ENCODE peak calls at places on chromosomes 13 and 19, in seven cellular contexts. One of them, this sample, is unnamed.

GRCh38 chr13:64293923-64294322 is 2878.3 kb upstream of the PCDH20 start:
- DNase-seq in WTC11: no peak
- DNase-seq in HFFc6: no peak
- DNase-seq in nephron progenitor cell: no peak
- DNase-seq in Calu3: no peak
- DNase-seq in mucosa of descending colon: no peak
- DNase-seq in epithelial cell of esophagus: peak; percentile 10
- DNase-seq in this sample: no peak

GRCh38 chr13:110415669-110416068 is 108.6 kb downstream of the COL4A2 start:
- DNase-seq in WTC11: no peak
- DNase-seq in HFFc6: no peak
- DNase-seq in nephron progenitor cell: no peak
- DNase-seq in Calu3: peak; percentile 7
- DNase-seq in mucosa of descending colon: no peak
- DNase-seq in epithelial cell of esophagus: peak; percentile 92
- DNase-seq in this sample: no peak

GRCh38 chr13:38850868-38851626 is 139.6 kb downstream of the STOML3 start:
- DNase-seq in WTC11: no peak
- DNase-seq in HFFc6: no peak
- DNase-seq in nephron progenitor cell: no peak
- DNase-seq in Calu3: no peak
- DNase-seq in mucosa of descending colon: no peak
- DNase-seq in epithelial cell of esophagus: no peak
- DNase-seq in this sample: no peak

GRCh38 chr19:9406798-9407352 is 28.5 kb downstream of the ZNF266 start:
- DNase-seq in WTC11: peak; percentile 65
- DNase-seq in HFFc6: peak; percentile 87
- DNase-seq in nephron progenitor cell: no peak
- DNase-seq in Calu3: no peak
- DNase-seq in mucosa of descending colon: peak; percentile 60
- DNase-seq in epithelial cell of esophagus: peak; percentile 88
- DNase-seq in this sample: peak; percentile 15

GRCh38 chr13:32228330-32229041 is 86.7 kb downstream of the ZAR1L start:
- DNase-seq in WTC11: no peak
- DNase-seq in HFFc6: peak; percentile 41
- DNase-seq in nephron progenitor cell: no peak
- DNase-seq in Calu3: no peak
- DNase-seq in mucosa of descending colon: no peak
- DNase-seq in epithelial cell of esophagus: peak; percentile 36
- DNase-seq in this sample: no peak

GRCh38 chr13:76329004-76329403 is 557.2 kb downstream of the KCTD12 start:
- DNase-seq in WTC11: no peak
- DNase-seq in HFFc6: no peak
- DNase-seq in nephron progenitor cell: no peak
- DNase-seq in Calu3: no peak
- DNase-seq in mucosa of descending colon: no peak
- DNase-seq in epithelial cell of esophagus: no peak
- DNase-seq in this sample: no peak

GRCh38 chr13:80341771-80342271 is 895 bp upstream of the SPRY2 start:
- DNase-seq in WTC11: peak; percentile 66
- DNase-seq in HFFc6: no peak
- DNase-seq in nephron progenitor cell: peak; percentile 56
- DNase-seq in Calu3: peak; percentile 6
- DNase-seq in mucosa of descending colon: peak; percentile 74
- DNase-seq in epithelial cell of esophagus: peak; percentile 33
- DNase-seq in this sample: no peak

GRCh38 chr13:71499235-71499634 is 367.8 kb downstream of the DACH1 start:
- DNase-seq in WTC11: no peak
- DNase-seq in HFFc6: no peak
- DNase-seq in nephron progenitor cell: no peak
- DNase-seq in Calu3: no peak
- DNase-seq in mucosa of descending colon: no peak
- DNase-seq in epithelial cell of esophagus: no peak
- DNase-seq in this sample: no peak

GRCh38 chr13:76830805-76831204 is 55.4 kb downstream of the KCTD12 start:
- DNase-seq in WTC11: no peak
- DNase-seq in HFFc6: no peak
- DNase-seq in nephron progenitor cell: no peak
- DNase-seq in Calu3: no peak
- DNase-seq in mucosa of descending colon: no peak
- DNase-seq in epithelial cell of esophagus: no peak
- DNase-seq in this sample: no peak

GRCh38 chr13:41017744-41018582 is 1.2 kb downstream of the ELF1 start:
- DNase-seq in WTC11: no peak
- DNase-seq in HFFc6: no peak
- DNase-seq in nephron progenitor cell: no peak
- DNase-seq in Calu3: no peak
- DNase-seq in mucosa of descending colon: no peak
- DNase-seq in epithelial cell of esophagus: peak; percentile 66
- DNase-seq in this sample: no peak

GRCh38 chr19:55703790-55704215 is 28.8 kb downstream of the EPN1 start:
- DNase-seq in WTC11: peak; percentile 83
- DNase-seq in HFFc6: no peak
- DNase-seq in nephron progenitor cell: no peak
- DNase-seq in Calu3: no peak
- DNase-seq in mucosa of descending colon: peak; percentile 79
- DNase-seq in epithelial cell of esophagus: peak; percentile 13
- DNase-seq in this sample: peak; percentile 10

GRCh38 chr19:13029893-13030292 is 34.6 kb downstream of the NFIX start:
- DNase-seq in WTC11: peak; percentile 72
- DNase-seq in HFFc6: no peak
- DNase-seq in nephron progenitor cell: no peak
- DNase-seq in Calu3: no peak
- DNase-seq in mucosa of descending colon: peak; percentile 74
- DNase-seq in epithelial cell of esophagus: peak; percentile 56
- DNase-seq in this sample: no peak

GRCh38 chr19:41871573-41872383 is 5.3 kb upstream of the CD79A start:
- DNase-seq in WTC11: no peak
- DNase-seq in HFFc6: no peak
- DNase-seq in nephron progenitor cell: no peak
- DNase-seq in Calu3: no peak
- DNase-seq in mucosa of descending colon: peak; percentile 62
- DNase-seq in epithelial cell of esophagus: no peak
- DNase-seq in this sample: no peak

GRCh38 chr13:32676242-32676641 is 90.0 kb downstream of the PDS5B start:
- DNase-seq in WTC11: no peak
- DNase-seq in HFFc6: peak; percentile 16
- DNase-seq in nephron progenitor cell: no peak
- DNase-seq in Calu3: no peak
- DNase-seq in mucosa of descending colon: no peak
- DNase-seq in epithelial cell of esophagus: no peak
- DNase-seq in this sample: no peak

DNA sequence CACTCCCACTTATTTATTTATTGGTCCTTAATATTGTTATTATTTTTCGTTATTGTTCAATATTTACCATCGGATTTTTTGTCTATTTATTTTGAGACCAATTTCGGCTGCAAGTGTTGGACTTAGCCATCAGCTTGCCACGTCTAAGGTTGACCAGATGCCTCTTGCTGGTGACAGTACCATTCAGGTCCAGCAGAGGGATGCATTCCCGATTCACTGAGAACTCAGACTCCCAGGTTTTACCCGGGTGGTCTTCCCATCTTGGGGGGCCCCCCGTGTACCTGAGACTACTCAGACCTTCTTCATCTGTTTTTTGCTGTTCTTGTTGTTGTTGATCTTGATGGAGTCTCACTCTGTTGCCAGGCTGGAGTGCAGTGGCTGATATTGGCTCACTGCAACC is 1435.2 kb downstream of the UQCRFS1 start:
- DNase-seq in WTC11: no peak
- DNase-seq in HFFc6: no peak
- DNase-seq in nephron progenitor cell: no peak
- DNase-seq in Calu3: no peak
- DNase-seq in mucosa of descending colon: no peak
- DNase-seq in epithelial cell of esophagus: no peak
- DNase-seq in this sample: no peak
- TF ChIP-seq CTCF in WTC11: no peak
- TF ChIP-seq CTCF in HFFc6: peak; percentile 59
- TF ChIP-seq CTCF in nephron progenitor cell: no peak
- TF ChIP-seq CTCF in Calu3: peak; percentile 20
- TF ChIP-seq CTCF in mucosa of descending colon: no peak
- TF ChIP-seq CTCF in epithelial cell of esophagus: peak; percentile 26
- TF ChIP-seq CTCF in this sample: no peak

GRCh38 chr13:88000787-88001186 is 329.6 kb downstream of the SLITRK5 start:
- DNase-seq in WTC11: no peak
- DNase-seq in HFFc6: no peak
- DNase-seq in nephron progenitor cell: no peak
- DNase-seq in Calu3: no peak
- DNase-seq in mucosa of descending colon: no peak
- DNase-seq in epithelial cell of esophagus: no peak
- DNase-seq in this sample: no peak

GRCh38 chr13:87998081-87998480 is 326.9 kb downstream of the SLITRK5 start:
- DNase-seq in WTC11: no peak
- DNase-seq in HFFc6: no peak
- DNase-seq in nephron progenitor cell: no peak
- DNase-seq in Calu3: no peak
- DNase-seq in mucosa of descending colon: no peak
- DNase-seq in epithelial cell of esophagus: no peak
- DNase-seq in this sample: no peak

GRCh38 chr13:88000239-88000638 is 329.1 kb downstream of the SLITRK5 start:
- DNase-seq in WTC11: no peak
- DNase-seq in HFFc6: no peak
- DNase-seq in nephron progenitor cell: no peak
- DNase-seq in Calu3: no peak
- DNase-seq in mucosa of descending colon: no peak
- DNase-seq in epithelial cell of esophagus: no peak
- DNase-seq in this sample: no peak

GRCh38 chr13:87999141-87999765 is 328.1 kb downstream of the SLITRK5 start:
- DNase-seq in WTC11: no peak
- DNase-seq in HFFc6: peak; percentile 13
- DNase-seq in nephron progenitor cell: no peak
- DNase-seq in Calu3: no peak
- DNase-seq in mucosa of descending colon: no peak
- DNase-seq in epithelial cell of esophagus: peak; percentile 23
- DNase-seq in this sample: no peak

DNA sequence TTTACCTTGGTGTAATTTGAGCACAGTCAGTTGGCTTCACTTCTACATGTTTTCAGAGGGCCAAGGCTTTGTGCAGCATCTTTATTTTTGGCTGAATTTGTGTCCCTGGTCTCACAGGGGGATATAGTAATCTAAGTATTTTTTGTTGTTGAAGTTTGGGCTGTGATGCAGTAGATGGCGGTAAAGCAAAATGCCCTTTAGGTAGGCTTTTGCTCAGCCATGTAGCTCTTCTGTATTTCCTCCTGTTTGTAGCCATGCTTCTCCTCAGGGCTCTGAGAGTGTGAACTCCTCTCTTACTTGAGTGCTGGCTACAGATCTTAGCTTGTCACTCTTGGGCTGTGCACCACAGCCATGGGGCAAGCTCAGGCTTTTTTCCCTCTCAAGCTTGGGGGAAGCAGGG is 328.6 kb downstream of the SLITRK5 start:
- DNase-seq in WTC11: no peak
- DNase-seq in HFFc6: no peak
- DNase-seq in nephron progenitor cell: no peak
- DNase-seq in Calu3: no peak
- DNase-seq in mucosa of descending colon: no peak
- DNase-seq in epithelial cell of esophagus: no peak
- DNase-seq in this sample: no peak
- TF ChIP-seq CTCF in WTC11: no peak
- TF ChIP-seq CTCF in HFFc6: no peak
- TF ChIP-seq CTCF in nephron progenitor cell: no peak
- TF ChIP-seq CTCF in Calu3: no peak
- TF ChIP-seq CTCF in mucosa of descending colon: no peak
- TF ChIP-seq CTCF in epithelial cell of esophagus: peak; percentile 16
- TF ChIP-seq CTCF in this sample: no peak

DNA sequence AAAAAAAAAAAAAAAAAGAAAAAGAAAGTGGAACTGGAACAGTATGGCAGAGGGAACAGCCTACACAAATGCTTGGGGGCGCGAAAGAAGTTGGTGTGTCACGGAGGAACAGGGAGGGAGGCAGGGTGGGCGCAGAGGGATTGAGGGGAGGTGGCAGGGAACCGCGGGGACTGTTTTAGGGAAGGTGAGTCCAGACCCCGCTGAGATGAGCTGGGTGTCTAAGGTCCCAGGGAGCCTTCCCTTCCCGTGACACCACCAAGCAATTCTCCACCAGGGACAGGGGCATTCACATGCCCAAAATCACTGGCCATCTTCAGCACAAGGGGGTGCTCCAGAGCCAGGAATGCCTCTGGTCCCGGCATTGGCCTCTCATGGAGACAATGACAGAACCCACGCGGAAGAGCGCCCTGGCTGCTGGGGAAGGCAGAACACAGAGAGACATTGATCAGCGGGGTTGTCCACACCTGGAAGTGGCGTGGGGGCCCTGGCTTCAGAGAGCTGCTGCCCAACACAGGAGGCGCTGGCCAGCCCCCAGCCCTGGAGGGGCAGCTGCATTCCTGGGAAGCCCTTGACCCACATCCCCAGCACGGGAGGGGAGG is 6.9 kb downstream of the PEAK3 start:
- DNase-seq in WTC11: peak; percentile 84
- DNase-seq in HFFc6: peak; percentile 70
- DNase-seq in nephron progenitor cell: peak; percentile 64
- DNase-seq in Calu3: peak; percentile 45
- DNase-seq in mucosa of descending colon: peak; percentile 84
- DNase-seq in epithelial cell of esophagus: peak; percentile 66
- DNase-seq in this sample: peak; percentile 61
- TF ChIP-seq CTCF in WTC11: peak; percentile 60
- TF ChIP-seq CTCF in HFFc6: peak; percentile 78
- TF ChIP-seq CTCF in nephron progenitor cell: peak; percentile 48
- TF ChIP-seq CTCF in Calu3: peak; percentile 29
- TF ChIP-seq CTCF in mucosa of descending colon: peak; percentile 51
- TF ChIP-seq CTCF in epithelial cell of esophagus: peak; percentile 66
- TF ChIP-seq CTCF in this sample: peak; percentile 75

DNA sequence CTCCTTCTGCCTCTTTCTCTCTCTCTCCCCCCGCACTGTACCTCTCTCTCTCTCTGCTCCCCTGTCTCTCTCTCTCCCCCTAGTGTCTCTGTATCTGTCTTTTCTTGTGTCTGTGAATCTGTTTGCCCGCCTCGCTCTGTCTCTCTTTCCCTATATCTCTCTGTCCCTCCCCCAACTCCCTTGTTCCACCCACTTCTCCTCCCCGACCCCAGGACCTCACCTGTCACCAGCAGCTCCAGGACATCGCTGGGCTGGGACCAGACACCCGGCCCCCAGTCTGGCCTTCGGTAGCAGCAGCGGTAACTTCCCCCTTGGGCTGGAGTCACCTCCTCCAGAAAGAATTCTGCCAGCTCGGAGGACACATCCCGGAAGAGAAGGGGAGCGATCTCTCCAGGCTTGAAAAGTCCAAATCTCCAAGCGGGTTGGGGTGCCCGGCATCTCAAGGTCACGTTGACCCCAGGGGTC is 3.9 kb downstream of the OSCAR start:
- DNase-seq in WTC11: peak; percentile 44
- DNase-seq in HFFc6: peak; percentile 56
- DNase-seq in nephron progenitor cell: no peak
- DNase-seq in Calu3: peak; percentile 22
- DNase-seq in mucosa of descending colon: no peak
- DNase-seq in epithelial cell of esophagus: peak; percentile 29
- DNase-seq in this sample: peak; percentile 22
- TF ChIP-seq CTCF in WTC11: no peak
- TF ChIP-seq CTCF in HFFc6: peak; percentile 46
- TF ChIP-seq CTCF in nephron progenitor cell: no peak
- TF ChIP-seq CTCF in Calu3: no peak
- TF ChIP-seq CTCF in mucosa of descending colon: no peak
- TF ChIP-seq CTCF in epithelial cell of esophagus: peak; percentile 52
- TF ChIP-seq CTCF in this sample: no peak

This sample was measured in tibial nerve.